ENCODE peak calls at places on chromosomes 11 and 22, in six cellular contexts. One of them, this sample, is unnamed.

GRCh38 chr11:97979741-97980140 is 1041.0 kb upstream of the CNTN5 start:
- DNase-seq in lung: no peak
- DNase-seq in ELR: no peak
- DNase-seq in PC-3: no peak
- DNase-seq in NCI-H1105: no peak
- DNase-seq in mucosa of descending colon: no peak
- DNase-seq in this sample: no peak

GRCh38 chr11:33214187-33214586 is 43.0 kb upstream of the HIPK3 start:
- DNase-seq in lung: no peak
- DNase-seq in ELR: peak
- DNase-seq in PC-3: no peak
- DNase-seq in NCI-H1105: no peak
- DNase-seq in mucosa of descending colon: no peak
- DNase-seq in this sample: no peak

GRCh38 chr11:1503708-1504104 is 17.1 kb upstream of the MOB2 start:
- DNase-seq in lung: no peak
- DNase-seq in ELR: no peak
- DNase-seq in PC-3: no peak
- DNase-seq in NCI-H1105: no peak
- DNase-seq in mucosa of descending colon: peak
- DNase-seq in this sample: no peak

GRCh38 chr22:47629791-47630655 is 867.6 kb downstream of the TBC1D22A start:
- DNase-seq in lung: peak
- DNase-seq in ELR: no peak
- DNase-seq in PC-3: no peak
- DNase-seq in NCI-H1105: no peak
- DNase-seq in mucosa of descending colon: no peak
- DNase-seq in this sample: no peak

GRCh38 chr11:76610871-76611475 is 59.6 kb downstream of the LRRC32 start:
- DNase-seq in lung: no peak
- DNase-seq in ELR: no peak
- DNase-seq in PC-3: no peak
- DNase-seq in NCI-H1105: peak
- DNase-seq in mucosa of descending colon: no peak
- DNase-seq in this sample: no peak

GRCh38 chr22:35835267-35835997 is 117.8 kb downstream of the APOL5 start:
- DNase-seq in lung: no peak
- DNase-seq in ELR: peak
- DNase-seq in PC-3: peak
- DNase-seq in NCI-H1105: no peak
- DNase-seq in mucosa of descending colon: no peak
- DNase-seq in this sample: no peak

GRCh38 chr22:46813816-46814597 is 51.6 kb downstream of the TBC1D22A start:
- DNase-seq in lung: no peak
- DNase-seq in ELR: peak
- DNase-seq in PC-3: no peak
- DNase-seq in NCI-H1105: no peak
- DNase-seq in mucosa of descending colon: no peak
- DNase-seq in this sample: no peak

GRCh38 chr11:47466701-47467250 is 17.8 kb upstream of the RAPSN start:
- DNase-seq in lung: no peak
- DNase-seq in ELR: no peak
- DNase-seq in PC-3: no peak
- DNase-seq in NCI-H1105: peak
- DNase-seq in mucosa of descending colon: peak
- DNase-seq in this sample: peak